ENCODE peak calls at places on chromosomes 12 and 14, in nine cellular contexts. Z is stomach, V is tibial nerve, Y is A549, D is ovary, Q is transverse colon, L is upper lobe of left lung, J is H1, M is suprapubic skin. U is an unnamed sample.

GRCh38 chr12:94208433-94208921 is 60.1 kb downstream of the PLXNC1 start:
- DNase-seq in M (no peak), Z (no peak), D (no peak), Q (no peak), V (peak), Y (no peak), L (no peak), J (no peak), U (no peak)

GRCh38 chr12:22083167-22083566 is 37.1 kb downstream of the CMAS start:
- DNase-seq in Z (no peak), Q (no peak), V (peak), M (no peak), D (no peak), L (no peak), J (no peak), Y (no peak), U (no peak)

GRCh38 chr14:100504372-100505078 is 82.7 kb downstream of the BEGAIN start:
- DNase-seq in Z (no peak), Y (no peak), J (no peak), M (no peak), L (no peak), V (no peak), D (no peak), Q (no peak), U (no peak)

GRCh38 chr12:109763201-109763841 is 49.7 kb downstream of the FAM222A start:
- DNase-seq in M (no peak), D (no peak), Z (peak), L (peak), V (no peak), Y (no peak), Q (peak), J (no peak), U (peak)

GRCh38 chr12:116761499-116761898 is 23.4 kb downstream of the RNFT2 start:
- DNase-seq in Y (no peak), Q (no peak), J (no peak), L (no peak), D (no peak), M (no peak), V (no peak), Z (no peak), U (peak)

GRCh38 chr12:15910468-15910863 is 666 bp upstream of the DERA start:
- DNase-seq in L (no peak), V (no peak), Y (no peak), D (no peak), Q (no peak), J (no peak), Z (no peak), M (no peak), U (no peak)

GRCh38 chr12:107485731-107486130 is 199.9 kb upstream of the PWP1 start:
- DNase-seq in L (no peak), Z (no peak), V (no peak), M (no peak), Q (no peak), J (no peak), Y (no peak), D (no peak), U (no peak)

GRCh38 chr14:29144598-29144997 is 378.0 kb downstream of the FOXG1 start:
- DNase-seq in D (no peak), J (no peak), V (peak), M (no peak), Z (no peak), L (no peak), Q (no peak), Y (no peak), U (no peak)

GRCh38 chr14:99619873-99620834 is 16.1 kb upstream of the CCDC85C start:
- DNase-seq in J (no peak), M (no peak), D (no peak), V (no peak), Z (no peak), L (peak), Q (no peak), Y (no peak), U (no peak)

GRCh38 chr12:25822281-25822680 is 136.2 kb upstream of the RASSF8 start:
- DNase-seq in Q (no peak), J (no peak), Y (no peak), L (no peak), M (no peak), V (no peak), D (no peak), Z (no peak), U (no peak)

GRCh38 chr12:65656904-65657351 is 167.4 kb upstream of the HMGA2 start:
- DNase-seq in V (no peak), L (no peak), J (no peak), Y (peak), M (no peak), Q (no peak), D (no peak), Z (no peak), U (no peak)

GRCh38 chr12:67484788-67485480 is 163.6 kb upstream of the DYRK2 start:
- DNase-seq in M (no peak), D (no peak), Q (no peak), L (no peak), J (no peak), Z (no peak), V (no peak), Y (no peak), U (no peak)

GRCh38 chr14:102633906-102634595 is 41.6 kb downstream of the RCOR1 start:
- DNase-seq in Z (no peak), M (no peak), D (no peak), V (no peak), Q (no peak), Y (no peak), L (no peak), J (no peak), U (no peak)

GRCh38 chr14:30402846-30403245 is 156.1 kb upstream of the G2E3 start:
- DNase-seq in Y (no peak), Z (no peak), J (no peak), Q (no peak), L (no peak), D (no peak), V (no peak), M (no peak), U (no peak)
- TF ChIP-seq EP300 in Y (no peak), Z (no peak), J (no peak), Q (no peak), L (no peak), D (no peak), V (no peak), M (no peak), U (no peak)

DNA sequence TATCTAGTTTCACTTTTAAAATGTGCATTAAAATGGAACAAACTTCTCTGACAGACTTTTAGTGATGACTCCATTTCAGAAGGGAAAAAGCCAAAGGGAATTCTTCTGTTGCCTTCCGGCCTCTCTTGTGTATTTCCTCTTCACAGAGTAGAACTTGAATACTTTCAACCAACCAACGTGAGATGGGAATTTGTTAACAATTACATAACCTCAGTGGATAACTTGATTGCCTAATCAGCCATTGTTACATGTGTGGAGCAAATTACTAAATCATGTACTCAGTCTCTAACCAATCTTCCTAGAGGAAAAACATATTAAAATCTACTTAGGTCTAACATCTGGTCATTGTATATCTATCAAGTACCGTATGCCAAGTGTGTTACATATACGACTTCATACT is 291.1 kb downstream of the SYT1 start:
- DNase-seq in V (no peak), J (no peak), D (no peak), L (no peak), Y (no peak), Q (no peak), M (no peak), Z (no peak), U (no peak)
- TF ChIP-seq EP300 in V (no peak), J (no peak), D (no peak), L (no peak), Y (no peak), Q (no peak), M (no peak), Z (no peak), U (no peak)

GRCh38 chr14:94173471-94173884 is 644 bp upstream of the PPP4R4 start:
- DNase-seq in M (no peak), Q (peak), D (no peak), Y (no peak), J (no peak), V (peak), L (peak), Z (no peak), U (no peak)
- TF ChIP-seq EP300 in M (no peak), Q (no peak), D (no peak), Y (no peak), J (no peak), V (no peak), L (no peak), Z (no peak), U (no peak)

GRCh38 chr12:50257226-50258166 is 25.8 kb downstream of the LIMA1 start:
- DNase-seq in L (peak), V (peak), J (no peak), Y (no peak), Z (no peak), Q (no peak), D (no peak), M (no peak), U (no peak)
- TF ChIP-seq EP300 in L (no peak), V (no peak), J (no peak), Y (no peak), Z (no peak), Q (no peak), D (no peak), M (no peak), U (no peak)

GRCh38 chr14:91335191-91336092 is 82.2 kb downstream of the CCDC88C start:
- DNase-seq in M (no peak), L (no peak), J (no peak), Q (no peak), Z (no peak), V (no peak), D (no peak), Y (no peak), U (no peak)
- TF ChIP-seq EP300 in M (no peak), L (no peak), J (no peak), Q (no peak), Z (no peak), V (no peak), D (no peak), Y (no peak), U (no peak)

DNA sequence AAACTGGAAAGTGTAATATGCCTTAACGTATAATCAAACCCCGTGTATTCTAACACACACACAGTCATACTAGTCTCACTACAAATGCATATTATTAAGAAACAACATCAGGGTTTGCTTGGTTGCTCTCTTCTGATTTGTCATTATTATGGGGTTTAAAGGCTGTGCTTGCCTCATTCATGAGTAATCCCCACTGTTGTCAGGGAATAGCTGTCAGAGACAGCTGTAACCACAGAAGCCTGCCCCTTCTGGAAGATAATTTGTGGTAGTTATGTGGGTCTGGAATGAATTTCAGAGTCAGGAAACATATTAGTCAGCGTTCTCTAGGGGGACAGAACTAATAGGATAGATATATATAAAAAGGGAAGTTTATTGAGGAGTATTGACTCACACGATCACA is 456.9 kb upstream of the TMEM132C start:
- DNase-seq in J (no peak), D (no peak), Q (no peak), Z (no peak), Y (no peak), V (no peak), M (no peak), L (no peak), U (no peak)
- TF ChIP-seq EP300 in J (no peak), D (no peak), Q (no peak), Z (no peak), Y (no peak), V (no peak), M (no peak), L (no peak), U (no peak)

U was measured in sigmoid colon.